ENCODE peak calls at places on chromosomes 3 and 15, in ten cellular contexts. One of them, this sample, is unnamed.

GRCh38 chr3:108006901-108007331 is 83.9 kb downstream of the CD47 start:
- DNase-seq in uterus: no peak
- DNase-seq in colonic mucosa: no peak
- DNase-seq in mesendoderm: no peak
- DNase-seq in EH: no peak
- DNase-seq in foreskin fibroblast: no peak
- DNase-seq in PC-3: no peak
- DNase-seq in right lobe of liver: no peak
- DNase-seq in SJSA1: no peak
- DNase-seq in T-cell: no peak
- DNase-seq in this sample: no peak

GRCh38 chr15:69996842-69997478 is 100.8 kb downstream of the TLE3 start:
- DNase-seq in uterus: no peak
- DNase-seq in colonic mucosa: peak
- DNase-seq in mesendoderm: no peak
- DNase-seq in EH: no peak
- DNase-seq in foreskin fibroblast: no peak
- DNase-seq in PC-3: peak
- DNase-seq in right lobe of liver: peak
- DNase-seq in SJSA1: no peak
- DNase-seq in T-cell: no peak
- DNase-seq in this sample: peak

GRCh38 chr3:127915937-127916480 is 977 bp downstream of the KBTBD12 start:
- DNase-seq in uterus: no peak
- DNase-seq in colonic mucosa: no peak
- DNase-seq in mesendoderm: no peak
- DNase-seq in EH: no peak
- DNase-seq in foreskin fibroblast: no peak
- DNase-seq in PC-3: no peak
- DNase-seq in right lobe of liver: no peak
- DNase-seq in SJSA1: no peak
- DNase-seq in T-cell: no peak
- DNase-seq in this sample: no peak

GRCh38 chr3:114406286-114406685 is 112.5 kb downstream of the TIGIT start:
- DNase-seq in uterus: no peak
- DNase-seq in colonic mucosa: no peak
- DNase-seq in mesendoderm: no peak
- DNase-seq in EH: peak
- DNase-seq in foreskin fibroblast: peak
- DNase-seq in PC-3: no peak
- DNase-seq in right lobe of liver: no peak
- DNase-seq in SJSA1: no peak
- DNase-seq in T-cell: no peak
- DNase-seq in this sample: no peak

GRCh38 chr3:111874177-111874820 is 15.2 kb downstream of the PHLDB2 start:
- DNase-seq in uterus: no peak
- DNase-seq in colonic mucosa: no peak
- DNase-seq in mesendoderm: peak
- DNase-seq in EH: peak
- DNase-seq in foreskin fibroblast: peak
- DNase-seq in PC-3: peak
- DNase-seq in right lobe of liver: no peak
- DNase-seq in SJSA1: peak
- DNase-seq in T-cell: no peak
- DNase-seq in this sample: no peak

GRCh38 chr3:144499346-144499745 is 527.7 kb downstream of the DIPK2A start:
- DNase-seq in uterus: no peak
- DNase-seq in colonic mucosa: no peak
- DNase-seq in mesendoderm: no peak
- DNase-seq in EH: no peak
- DNase-seq in foreskin fibroblast: peak
- DNase-seq in PC-3: peak
- DNase-seq in right lobe of liver: no peak
- DNase-seq in SJSA1: no peak
- DNase-seq in T-cell: no peak
- DNase-seq in this sample: no peak

GRCh38 chr3:33665294-33665693 is 52.8 kb downstream of the CLASP2 start:
- DNase-seq in uterus: no peak
- DNase-seq in colonic mucosa: no peak
- DNase-seq in mesendoderm: no peak
- DNase-seq in EH: no peak
- DNase-seq in foreskin fibroblast: peak
- DNase-seq in PC-3: no peak
- DNase-seq in right lobe of liver: no peak
- DNase-seq in SJSA1: no peak
- DNase-seq in T-cell: no peak
- DNase-seq in this sample: no peak

GRCh38 chr15:67820992-67821783 is 4.1 kb upstream of the SKOR1 start:
- DNase-seq in uterus: peak
- DNase-seq in colonic mucosa: peak
- DNase-seq in mesendoderm: peak
- DNase-seq in EH: peak
- DNase-seq in foreskin fibroblast: no peak
- DNase-seq in PC-3: peak
- DNase-seq in right lobe of liver: no peak
- DNase-seq in SJSA1: peak
- DNase-seq in T-cell: no peak
- DNase-seq in this sample: peak

GRCh38 chr3:184040010-184040409 is 8.5 kb downstream of the HTR3D start:
- DNase-seq in uterus: no peak
- DNase-seq in colonic mucosa: no peak
- DNase-seq in mesendoderm: peak
- DNase-seq in EH: peak
- DNase-seq in foreskin fibroblast: peak
- DNase-seq in PC-3: peak
- DNase-seq in right lobe of liver: no peak
- DNase-seq in SJSA1: peak
- DNase-seq in T-cell: no peak
- DNase-seq in this sample: peak

GRCh38 chr15:54519577-54519976 is 541.3 kb downstream of the UNC13C start:
- DNase-seq in uterus: no peak
- DNase-seq in colonic mucosa: no peak
- DNase-seq in mesendoderm: no peak
- DNase-seq in EH: no peak
- DNase-seq in foreskin fibroblast: no peak
- DNase-seq in PC-3: no peak
- DNase-seq in right lobe of liver: no peak
- DNase-seq in SJSA1: no peak
- DNase-seq in T-cell: no peak
- DNase-seq in this sample: no peak

GRCh38 chr15:79209690-79210089 is 72.8 kb upstream of the ANKRD34C start:
- DNase-seq in uterus: no peak
- DNase-seq in colonic mucosa: no peak
- DNase-seq in mesendoderm: peak
- DNase-seq in EH: no peak
- DNase-seq in foreskin fibroblast: no peak
- DNase-seq in PC-3: no peak
- DNase-seq in right lobe of liver: no peak
- DNase-seq in SJSA1: no peak
- DNase-seq in T-cell: no peak
- DNase-seq in this sample: no peak

GRCh38 chr15:91515188-91515754 is 338.2 kb upstream of the SLCO3A1 start:
- DNase-seq in uterus: peak
- DNase-seq in colonic mucosa: peak
- DNase-seq in mesendoderm: no peak
- DNase-seq in EH: peak
- DNase-seq in foreskin fibroblast: peak
- DNase-seq in PC-3: peak
- DNase-seq in right lobe of liver: no peak
- DNase-seq in SJSA1: peak
- DNase-seq in T-cell: no peak
- DNase-seq in this sample: no peak

GRCh38 chr3:28012830-28013229 is 228.6 kb upstream of the CMC1 start:
- DNase-seq in uterus: no peak
- DNase-seq in colonic mucosa: no peak
- DNase-seq in mesendoderm: no peak
- DNase-seq in EH: no peak
- DNase-seq in foreskin fibroblast: no peak
- DNase-seq in PC-3: no peak
- DNase-seq in right lobe of liver: no peak
- DNase-seq in SJSA1: no peak
- DNase-seq in T-cell: no peak
- DNase-seq in this sample: no peak

GRCh38 chr3:45644467-45645201 is 44.6 kb upstream of the SACM1L start:
- DNase-seq in uterus: no peak
- DNase-seq in colonic mucosa: no peak
- DNase-seq in mesendoderm: no peak
- DNase-seq in EH: peak
- DNase-seq in foreskin fibroblast: peak
- DNase-seq in PC-3: peak
- DNase-seq in right lobe of liver: no peak
- DNase-seq in SJSA1: peak
- DNase-seq in T-cell: no peak
- DNase-seq in this sample: no peak

GRCh38 chr15:28955160-28955502 is 69.4 kb downstream of the APBA2 start:
- DNase-seq in uterus: no peak
- DNase-seq in colonic mucosa: no peak
- DNase-seq in mesendoderm: no peak
- DNase-seq in EH: peak
- DNase-seq in foreskin fibroblast: peak
- DNase-seq in PC-3: peak
- DNase-seq in right lobe of liver: no peak
- DNase-seq in SJSA1: peak
- DNase-seq in T-cell: no peak
- DNase-seq in this sample: no peak

GRCh38 chr15:66644000-66644787 is 57.8 kb upstream of the SMAD6 start:
- DNase-seq in uterus: no peak
- DNase-seq in colonic mucosa: no peak
- DNase-seq in mesendoderm: no peak
- DNase-seq in EH: no peak
- DNase-seq in foreskin fibroblast: no peak
- DNase-seq in PC-3: no peak
- DNase-seq in right lobe of liver: no peak
- DNase-seq in SJSA1: no peak
- DNase-seq in T-cell: no peak
- DNase-seq in this sample: no peak

GRCh38 chr15:77002954-77003912 is 8.3 kb downstream of the PSTPIP1 start:
- DNase-seq in uterus: no peak
- DNase-seq in colonic mucosa: peak
- DNase-seq in mesendoderm: no peak
- DNase-seq in EH: no peak
- DNase-seq in foreskin fibroblast: no peak
- DNase-seq in PC-3: no peak
- DNase-seq in right lobe of liver: peak
- DNase-seq in SJSA1: no peak
- DNase-seq in T-cell: peak
- DNase-seq in this sample: peak

GRCh38 chr15:47194718-47195117 is 522.6 kb upstream of the SEMA6D start:
- DNase-seq in uterus: no peak
- DNase-seq in colonic mucosa: no peak
- DNase-seq in mesendoderm: peak
- DNase-seq in EH: peak
- DNase-seq in foreskin fibroblast: peak
- DNase-seq in PC-3: peak
- DNase-seq in right lobe of liver: no peak
- DNase-seq in SJSA1: no peak
- DNase-seq in T-cell: no peak
- DNase-seq in this sample: no peak

GRCh38 chr3:195133462-195133861 is 137.5 kb downstream of the XXYLT1 start:
- DNase-seq in uterus: peak
- DNase-seq in colonic mucosa: peak
- DNase-seq in mesendoderm: no peak
- DNase-seq in EH: peak
- DNase-seq in foreskin fibroblast: peak
- DNase-seq in PC-3: no peak
- DNase-seq in right lobe of liver: no peak
- DNase-seq in SJSA1: no peak
- DNase-seq in T-cell: peak
- DNase-seq in this sample: no peak

GRCh38 chr15:69300129-69300588 is 1.4 kb downstream of the PAQR5 start:
- DNase-seq in uterus: no peak
- DNase-seq in colonic mucosa: peak
- DNase-seq in mesendoderm: peak
- DNase-seq in EH: no peak
- DNase-seq in foreskin fibroblast: no peak
- DNase-seq in PC-3: no peak
- DNase-seq in right lobe of liver: no peak
- DNase-seq in SJSA1: no peak
- DNase-seq in T-cell: no peak
- DNase-seq in this sample: peak

GRCh38 chr3:177473903-177474302 is 276.6 kb upstream of the TBL1XR1 start:
- DNase-seq in uterus: no peak
- DNase-seq in colonic mucosa: no peak
- DNase-seq in mesendoderm: no peak
- DNase-seq in EH: no peak
- DNase-seq in foreskin fibroblast: no peak
- DNase-seq in PC-3: no peak
- DNase-seq in right lobe of liver: no peak
- DNase-seq in SJSA1: no peak
- DNase-seq in T-cell: no peak
- DNase-seq in this sample: no peak